ENCODE peak calls at places on chromosome 20, in seven cellular contexts. K is T-cell; T is choroid plexus epithelial cell; U is WTC11; H is right lobe of liver; X is stimulated activated naive CD8-positive, alpha-beta T cell treated with anti-CD3 and anti-CD28 coated beads, Interleukin-15, Interleukin-2, amounts not matched to agents 100 U/mL and 50 U/mL, for 24 hours; C is fibroblast of the aortic adventitia. D is an unnamed sample.

GRCh38 chr20:18783385-18783959 is 30.1 kb upstream of the SCP2D1 start:
- DNase-seq in K (no peak), T (no peak), U (no peak), H (no peak), X (no peak), C (no peak), D (no peak)

GRCh38 chr20:49578436-49578835 is 10.5 kb upstream of the PTGIS start:
- DNase-seq in K (no peak), T (no peak), U (no peak), H (no peak), X (peak), C (no peak), D (no peak)

GRCh38 chr20:31945319-31945718 is 6.5 kb downstream of the PDRG1 start:
- DNase-seq in K (no peak), T (no peak), U (no peak), H (no peak), X (no peak), C (no peak), D (no peak)

GRCh38 chr20:46317685-46318177 is 9.4 kb upstream of the CDH22 start:
- DNase-seq in K (no peak), T (no peak), U (no peak), H (no peak), X (no peak), C (no peak), D (no peak)

GRCh38 chr20:36676701-36677421 is 30.9 kb upstream of the SLA2 start:
- DNase-seq in K (no peak), T (no peak), U (peak), H (no peak), X (no peak), C (no peak), D (no peak)

GRCh38 chr20:43939762-43940121 is 25.1 kb downstream of the TOX2 start:
- DNase-seq in K (no peak), T (peak), U (no peak), H (no peak), X (no peak), C (no peak), D (no peak)

GRCh38 chr20:34644345-34644744 is 32.5 kb downstream of the PIGU start:
- DNase-seq in K (no peak), T (no peak), U (no peak), H (no peak), X (no peak), C (no peak), D (no peak)

GRCh38 chr20:57136734-57137133 is 129.7 kb downstream of the BMP7 start:
- DNase-seq in K (no peak), T (no peak), U (no peak), H (no peak), X (no peak), C (no peak), D (no peak)